ENCODE peak calls at places on chromosome 20, in ten cellular contexts. X, V, J, W, H, Z, D, R, N and O are unnamed samples.

GRCh38 chr20:13825465-13825864 is 40.6 kb downstream of the NDUFAF5 start:
- DNase-seq in W (no peak), D (no peak), J (no peak), H (no peak), N (no peak), X (no peak), V (no peak), Z (no peak), R (no peak), O (no peak)

GRCh38 chr20:16747291-16747811 is 807 bp upstream of the OTOR start:
- DNase-seq in X (no peak), R (no peak), D (peak; percentile 31), Z (peak; percentile 57), J (no peak), W (peak; percentile 43), H (no peak), N (no peak), V (no peak), O (no peak)

GRCh38 chr20:21511850-21512633 is 1.8 kb downstream of the NKX2-2 start:
- DNase-seq in V (no peak), N (peak; percentile 49), R (no peak), H (no peak), X (no peak), W (no peak), D (no peak), Z (peak; percentile 71), J (no peak), O (no peak)

GRCh38 chr20:9660236-9660868 is 146.0 kb downstream of the LAMP5 start:
- DNase-seq in X (no peak), J (no peak), R (peak; percentile 4), N (no peak), V (no peak), D (no peak), Z (peak; percentile 67), H (no peak), W (no peak), O (no peak)

GRCh38 chr20:35284267-35284991 is at the start of gene EIF6:
- DNase-seq in W (peak; percentile 83), R (peak; percentile 77), Z (peak; percentile 95), H (no peak), X (peak; percentile 72), N (peak; percentile 96), D (peak; percentile 82), V (peak; percentile 89), J (no peak), O (peak; percentile 91)

GRCh38 chr20:1434571-1435336 is 31.9 kb downstream of the NSFL1C start:
- DNase-seq in R (peak; percentile 92), N (no peak), D (peak; percentile 30), W (peak; percentile 75), J (no peak), Z (peak; percentile 54), X (no peak), V (no peak), H (no peak), O (no peak)

GRCh38 chr20:62685781-62686555 is 22.7 kb upstream of the NTSR1 start:
- DNase-seq in R (no peak), H (no peak), J (no peak), Z (no peak), D (peak; percentile 50), X (no peak), W (peak; percentile 86), V (no peak), N (no peak), O (no peak)

GRCh38 chr20:805713-806112 is 27.8 kb upstream of the FAM110A start:
- DNase-seq in V (no peak), X (no peak), J (no peak), H (no peak), D (no peak), N (no peak), Z (peak; percentile 77), W (no peak), R (no peak), O (no peak)

GRCh38 chr20:1652960-1653359 is 4.6 kb downstream of the SIRPG start:
- DNase-seq in W (no peak), R (no peak), Z (no peak), N (no peak), D (no peak), H (no peak), X (no peak), J (no peak), V (no peak), O (no peak)

GRCh38 chr20:10883166-10883565 is 209.4 kb upstream of the JAG1 start:
- DNase-seq in R (no peak), J (no peak), H (no peak), D (no peak), W (no peak), V (no peak), Z (no peak), N (no peak), X (no peak), O (no peak)

GRCh38 chr20:35093245-35093884 is 758 bp upstream of the TRPC4AP start:
- DNase-seq in Z (no peak), H (no peak), V (no peak), J (peak; percentile 65), D (no peak), W (no peak), N (no peak), R (peak; percentile 31), X (no peak), O (no peak)

DNA sequence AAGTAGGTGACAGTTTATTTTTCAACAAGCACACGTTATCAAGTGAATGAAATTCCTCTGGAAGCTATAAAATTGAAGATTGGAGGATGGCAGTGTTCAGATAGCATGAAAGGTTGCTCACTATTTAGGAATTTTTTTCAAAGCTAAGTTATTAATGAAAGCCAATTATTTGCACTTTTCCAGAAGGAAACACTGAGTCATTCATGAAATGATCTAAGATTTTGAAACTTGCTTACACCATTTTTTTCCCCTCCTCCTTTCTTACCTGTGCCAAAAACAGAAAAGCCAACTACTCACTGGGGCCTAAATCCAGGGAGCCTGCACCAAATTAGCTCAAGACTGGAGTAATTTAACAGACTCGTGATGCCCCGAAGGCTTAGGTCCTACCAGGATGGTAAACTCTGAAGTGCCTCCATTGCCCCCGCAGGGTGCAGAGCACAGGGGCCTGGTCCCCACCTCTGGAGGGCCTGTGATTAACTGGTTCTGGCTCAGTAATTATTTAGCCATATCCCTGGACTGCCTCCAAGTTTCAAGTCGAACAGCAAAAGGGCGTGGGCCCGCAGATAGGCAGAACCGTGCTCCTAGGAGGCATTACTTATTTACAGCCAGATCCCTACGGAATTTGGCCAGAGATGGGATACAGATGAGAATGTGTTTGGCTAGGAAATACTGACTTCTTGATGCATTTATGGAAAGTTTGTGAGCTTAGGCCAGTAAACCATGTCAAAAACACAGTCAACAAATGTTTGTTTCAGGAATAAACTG is 28.0 kb upstream of the ZNF217 start:
- DNase-seq in V (peak; percentile 84), X (no peak), N (peak; percentile 65), R (peak; percentile 92), Z (peak; percentile 22), D (peak; percentile 65), H (no peak), J (peak; percentile 94), W (peak; percentile 22), O (no peak)
- H3K4me3 ChIP-seq in V (no peak overlapping the region), X (no peak overlapping the region), N (no peak overlapping the region), R (no peak overlapping the region), Z (no peak overlapping the region), D (no peak overlapping the region), H (no peak overlapping the region), J (no peak overlapping the region), W (no peak overlapping the region), O (peak overlapping the region; percentile 1)

GRCh38 chr20:5766085-5766764 is 16.0 kb downstream of the SHLD1 start:
- DNase-seq in X (no peak), W (no peak), R (no peak), N (no peak), J (no peak), V (no peak), H (no peak), Z (no peak), D (peak; percentile 54), O (no peak)
- H3K4me1 ChIP-seq in X (no peaks in the 10 kb centered on the region), W (no peaks in the 10 kb centered on the region), R (no peaks in the 10 kb centered on the region), N (peaks cover 4% of the 10 kb centered on the region), J (no peaks in the 10 kb centered on the region), V (no peaks in the 10 kb centered on the region), H (peaks cover 13% of the 10 kb centered on the region), Z (no peaks in the 10 kb centered on the region), D (peaks cover 9% of the 10 kb centered on the region), O (no peaks in the 10 kb centered on the region)

DNA sequence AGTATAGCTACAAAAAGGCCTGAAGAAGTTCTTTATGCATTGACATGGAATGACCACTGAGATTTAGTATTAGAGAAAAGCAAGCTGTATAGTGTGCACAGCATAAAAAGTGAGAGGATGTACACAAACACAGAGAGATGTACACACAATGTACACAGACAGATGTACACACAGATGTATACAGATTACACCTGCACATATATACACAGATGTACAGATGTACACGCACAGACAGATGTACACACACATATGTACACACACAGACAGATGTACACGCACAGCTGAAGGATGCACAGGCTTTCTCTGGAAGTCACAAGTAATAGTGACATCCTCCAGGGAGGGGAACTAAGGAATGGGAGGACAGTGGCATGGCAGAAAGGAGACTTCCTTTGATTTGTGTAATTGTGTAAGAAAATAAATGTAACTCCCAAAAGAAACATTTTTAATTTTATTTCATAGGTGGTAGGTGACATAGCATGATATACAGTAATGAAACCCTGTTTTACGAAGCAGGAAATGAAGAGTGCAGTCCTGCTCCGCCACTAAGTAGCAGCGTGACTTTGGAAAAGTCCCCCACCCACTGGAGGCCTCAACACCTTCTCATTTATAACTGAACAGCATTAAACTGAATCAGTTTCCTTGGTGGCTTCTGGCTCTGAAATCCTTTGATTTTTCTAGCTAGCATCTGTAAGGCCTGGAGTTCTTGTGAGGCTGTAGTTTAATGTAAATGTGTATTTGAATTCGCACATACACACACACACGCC is 14.1 kb downstream of the NFATC2 start:
- DNase-seq in X (no peak), V (no peak), W (no peak), R (peak; percentile 14), D (no peak), Z (no peak), H (no peak), N (no peak), J (no peak), O (no peak)
- TF ChIP-seq POLR2AphosphoS5 in X (no peak), V (no peak), W (no peak), R (no peak), D (no peak), Z (no peak), H (no peak), N (no peak), J (no peak), O (no peak)

GRCh38 chr20:24732076-24732475 is 217.0 kb upstream of the CST7 start:
- DNase-seq in J (peak; percentile 82), N (no peak), V (no peak), R (no peak), H (peak; percentile 72), Z (no peak), D (no peak), W (no peak), X (no peak), O (no peak)

GRCh38 chr20:24729896-24730605 is 219.0 kb upstream of the CST7 start:
- DNase-seq in J (peak; percentile 67), Z (no peak), R (no peak), V (no peak), X (no peak), H (peak; percentile 77), N (no peak), W (no peak), D (no peak), O (no peak)

GRCh38 chr20:24732599-24732998 is 216.5 kb upstream of the CST7 start:
- DNase-seq in Z (no peak), H (peak; percentile 90), J (peak; percentile 62), R (no peak), N (no peak), V (no peak), W (no peak), X (no peak), D (no peak), O (no peak)

GRCh38 chr20:24730750-24731149 is 218.3 kb upstream of the CST7 start:
- DNase-seq in V (no peak), Z (no peak), X (no peak), W (no peak), D (no peak), H (peak; percentile 64), N (no peak), R (no peak), J (peak; percentile 67), O (no peak)

GRCh38 chr20:24731312-24731711 is 217.8 kb upstream of the CST7 start:
- DNase-seq in X (no peak), R (no peak), V (no peak), H (peak; percentile 77), J (peak; percentile 62), W (no peak), D (no peak), Z (no peak), N (no peak), O (no peak)
- H3K4me3 ChIP-seq in X (no peak overlapping the region), R (no peak overlapping the region), V (no peak overlapping the region), H (no peak overlapping the region), J (no peak overlapping the region), W (no peak overlapping the region), D (no peak overlapping the region), Z (no peak overlapping the region), N (no peak overlapping the region), O (no peak overlapping the region)